ENCODE peak calls at places on chromosomes 16 and 17, in five cellular contexts. S, J, Q, N and R are unnamed samples.

GRCh38 chr17:40450175-40450574 is 6.9 kb downstream of the IGFBP4 start:
- DNase-seq in Q (peak), N (no peak), J (no peak), S (peak), R (no peak)

GRCh38 chr16:576197-576822 is 6.5 kb downstream of the PIGQ start:
- DNase-seq in Q (no peak), S (no peak), N (no peak), J (no peak), R (no peak)

GRCh38 chr17:52653014-52653413 is 494.5 kb upstream of the CA10 start:
- DNase-seq in Q (no peak), N (no peak), J (no peak), S (no peak), R (no peak)

GRCh38 chr16:65406076-65406475 is 284.2 kb upstream of the CDH11 start:
- DNase-seq in J (no peak), N (no peak), S (no peak), Q (no peak), R (no peak)

GRCh38 chr17:29576214-29577008 is 7.9 kb downstream of the TP53I13 start:
- DNase-seq in S (no peak), Q (peak), N (no peak), J (peak), R (no peak)

GRCh38 chr16:17463335-17463734 is 7.4 kb downstream of the XYLT1 start:
- DNase-seq in J (no peak), N (no peak), Q (no peak), S (no peak), R (no peak)

GRCh38 chr16:35102780-35103403 is 1643.5 kb downstream of the TP53TG3F start:
- DNase-seq in S (no peak), J (no peak), Q (no peak), N (no peak), R (no peak)

GRCh38 chr16:77387810-77388209 is 47.0 kb downstream of the ADAMTS18 start:
- DNase-seq in S (no peak), J (no peak), N (no peak), Q (no peak), R (no peak)

GRCh38 chr16:19858006-19858653 is 26.5 kb downstream of the GPRC5B start:
- DNase-seq in Q (no peak), N (no peak), S (no peak), J (no peak), R (no peak)

GRCh38 chr16:9061358-9061813 is 30.1 kb upstream of the HAPSTR1 start:
- DNase-seq in N (no peak), Q (no peak), J (peak), S (peak), R (no peak)

GRCh38 chr16:31453255-31454204 is 5.8 kb upstream of the ARMC5 start:
- DNase-seq in J (no peak), Q (no peak), S (peak), N (no peak), R (peak)

GRCh38 chr17:7404737-7405412 is 978 bp upstream of the TMEM256 start:
- DNase-seq in N (peak), J (peak), S (no peak), Q (peak), R (peak)

GRCh38 chr17:44314869-44315661 is 6.7 kb downstream of the RUNDC3A start:
- DNase-seq in Q (peak), S (no peak), J (no peak), N (no peak), R (no peak)

GRCh38 chr16:52318259-52319008 is 228.5 kb downstream of the TOX3 start:
- DNase-seq in S (no peak), N (no peak), Q (no peak), J (no peak), R (no peak)

GRCh38 chr17:81161972-81162371 is 3.3 kb upstream of the PVALEF start:
- DNase-seq in J (no peak), Q (no peak), S (no peak), N (no peak), R (no peak)

GRCh38 chr16:4389051-4389955 is 17.7 kb downstream of the VASN start:
- DNase-seq in N (no peak), J (no peak), Q (peak), S (no peak), R (no peak)
- TF ChIP-seq POLR2A in N (no peak), J (no peak), Q (no peak), S (peak), R (no peak)

GRCh38 chr16:67183627-67184452 is at the start of gene MATCAP1:
- DNase-seq in N (peak), Q (peak), J (peak), S (peak), R (peak)
- TF ChIP-seq POLR2A in N (peak), Q (peak), J (no peak), S (peak), R (no peak)

GRCh38 chr17:74430706-74431567 is 951 bp upstream of the GPRC5C start:
- DNase-seq in S (peak), Q (peak), J (peak), N (peak), R (peak)
- TF ChIP-seq POLR2A in S (no peak), Q (peak), J (no peak), N (peak), R (no peak)

GRCh38 chr17:74742153-74742515 is 5.1 kb downstream of the RAB37 start:
- DNase-seq in N (no peak), S (peak), Q (no peak), J (peak), R (no peak)
- TF ChIP-seq POLR2A in N (no peak), S (no peak), Q (no peak), J (no peak), R (no peak)

GRCh38 chr17:17766351-17767095 is 70.3 kb downstream of the SREBF1 start:
- DNase-seq in J (no peak), S (no peak), Q (no peak), N (no peak), R (no peak)
- TF ChIP-seq POLR2A in J (no peak), S (no peak), Q (no peak), N (no peak), R (no peak)